ENCODE peak calls at places on chromosomes 6 and 20, in four cellular contexts. D is dermis microvascular lymphatic vessel endothelial cell, H is fibroblast of mammary gland, K is HEK293T. S is an unnamed sample.

GRCh38 chr6:54060286-54060685 is 51.0 kb upstream of the MLIP start:
- DNase-seq in D (no peak), H (peak), K (no peak), S (no peak)

GRCh38 chr20:48404598-48404997 is 423.2 kb downstream of the PREX1 start:
- DNase-seq in H (no peak), D (no peak), K (peak), S (no peak)

GRCh38 chr6:113901482-113901881 is 44.3 kb downstream of the MARCKS start:
- DNase-seq in H (peak), K (no peak), D (no peak), S (no peak)

GRCh38 chr6:119204744-119205143 is 126.3 kb upstream of the FAM184A start:
- DNase-seq in H (no peak), K (no peak), D (no peak), S (no peak)

GRCh38 chr6:166786704-166787293 is 159.7 kb upstream of the RPS6KA2 start:
- DNase-seq in H (peak), D (peak), K (peak), S (peak)

GRCh38 chr20:11045412-11046175 is 371.8 kb upstream of the JAG1 start:
- DNase-seq in D (no peak), H (no peak), K (no peak), S (peak)

GRCh38 chr20:20568604-20569205 is 143.7 kb downstream of the RALGAPA2 start:
- DNase-seq in K (peak), H (peak), D (no peak), S (peak)

GRCh38 chr6:55443238-55444134 is 116.2 kb downstream of the GFRAL start:
- DNase-seq in K (no peak), D (no peak), H (peak), S (no peak)

GRCh38 chr6:137698636-137699035 is 168.4 kb upstream of the TNFAIP3 start:
- DNase-seq in K (no peak), H (no peak), D (no peak), S (peak)

GRCh38 chr20:13220194-13220856 is 749 bp upstream of the ISM1 start:
- DNase-seq in K (peak), D (no peak), H (peak), S (peak)

GRCh38 chr20:32968833-32969241 is 35.4 kb downstream of the SUN5 start:
- DNase-seq in H (peak), K (no peak), D (no peak), S (no peak)

GRCh38 chr6:85451586-85452306 is 1.9 kb downstream of the NT5E start:
- DNase-seq in K (no peak), H (no peak), D (no peak), S (peak)

GRCh38 chr20:47350181-47350550 is 6.3 kb downstream of the ZMYND8 start:
- DNase-seq in D (no peak), H (no peak), K (no peak), S (no peak)

GRCh38 chr6:170403451-170403850 is 96.9 kb downstream of the FAM120B start:
- DNase-seq in H (peak), D (no peak), K (no peak), S (no peak)

GRCh38 chr6:108118359-108118724 is 43.8 kb upstream of the OSTM1 start:
- DNase-seq in K (no peak), D (no peak), H (no peak), S (no peak)

GRCh38 chr6:20642441-20642840 is 108.2 kb downstream of the CDKAL1 start:
- DNase-seq in K (no peak), D (no peak), H (no peak), S (no peak)

GRCh38 chr20:25116746-25117457 is 35.0 kb upstream of the VSX1 start:
- DNase-seq in K (no peak), D (no peak), H (no peak), S (no peak)

GRCh38 chr20:64113796-64114355 is 6.5 kb upstream of the NPBWR2 start:
- DNase-seq in D (no peak), K (no peak), H (no peak), S (no peak)

GRCh38 chr6:111823831-111824607 is 49.2 kb downstream of the FYN start:
- DNase-seq in H (peak), D (peak), K (no peak), S (no peak)

GRCh38 chr6:17336425-17336824 is 55.3 kb downstream of the RBM24 start:
- DNase-seq in K (no peak), D (no peak), H (peak), S (no peak)

GRCh38 chr6:169205176-169206160 is 48.2 kb downstream of the THBS2 start:
- DNase-seq in D (no peak), H (peak), K (no peak), S (no peak)

GRCh38 chr6:84547341-84547794 is 217.0 kb downstream of the TBX18 start:
- DNase-seq in K (no peak), H (no peak), D (no peak), S (no peak)

GRCh38 chr6:99736302-99736701 is 129.7 kb downstream of the PRDM13 start:
- DNase-seq in D (no peak), H (no peak), K (no peak), S (no peak)

GRCh38 chr6:150184850-150185480 is 42.1 kb downstream of the PPP1R14C start:
- DNase-seq in H (no peak), D (no peak), K (no peak), S (no peak)

GRCh38 chr6:11231564-11232176 is 798 bp downstream of the NEDD9 start:
- DNase-seq in K (no peak), D (no peak), H (no peak), S (peak)

GRCh38 chr6:1477432-1478090 is 88.2 kb downstream of the FOXF2 start:
- DNase-seq in D (no peak), H (peak), K (no peak), S (no peak)

S was measured in foreskin melanocyte.